ENCODE peak calls at places on chromosomes 16 and 17, in nine cellular contexts. One of them, this sample, is unnamed.
A peak's percentile ranks its signal among the peaks of the same experiment; 100 is the strongest.

GRCh38 chr17:42387663-42388380 is 420 bp downstream of the STAT3 start:
- DNase-seq in H1: peak; percentile 80
- DNase-seq in HCT116: no peak
- DNase-seq in upper lobe of left lung: peak; percentile 91
- DNase-seq in transverse colon: peak; percentile 69
- DNase-seq in prostate gland: peak; percentile 61
- DNase-seq in suprapubic skin: peak; percentile 83
- DNase-seq in HL-60: peak; percentile 72
- DNase-seq in breast epithelium: peak; percentile 62
- DNase-seq in this sample: peak; percentile 65

GRCh38 chr16:87324411-87325275 is 7.5 kb upstream of the C16orf95 start:
- DNase-seq in H1: peak; percentile 83
- DNase-seq in HCT116: no peak
- DNase-seq in upper lobe of left lung: peak; percentile 75
- DNase-seq in transverse colon: peak; percentile 30
- DNase-seq in prostate gland: no peak
- DNase-seq in suprapubic skin: peak; percentile 69
- DNase-seq in HL-60: no peak
- DNase-seq in breast epithelium: no peak
- DNase-seq in this sample: no peak

GRCh38 chr16:27718767-27719445 is 169.0 kb downstream of the KATNIP start:
- DNase-seq in H1: no peak
- DNase-seq in HCT116: peak; percentile 40
- DNase-seq in upper lobe of left lung: no peak
- DNase-seq in transverse colon: no peak
- DNase-seq in prostate gland: no peak
- DNase-seq in suprapubic skin: no peak
- DNase-seq in HL-60: no peak
- DNase-seq in breast epithelium: peak; percentile 84
- DNase-seq in this sample: no peak

GRCh38 chr16:58198022-58198683 is at the start of gene CSNK2A2:
- DNase-seq in H1: peak; percentile 72
- DNase-seq in HCT116: peak; percentile 32
- DNase-seq in upper lobe of left lung: peak; percentile 94
- DNase-seq in transverse colon: peak; percentile 78
- DNase-seq in prostate gland: peak; percentile 51
- DNase-seq in suprapubic skin: peak; percentile 69
- DNase-seq in HL-60: peak; percentile 46
- DNase-seq in breast epithelium: peak; percentile 26
- DNase-seq in this sample: peak; percentile 75

GRCh38 chr17:63578027-63578768 is 22.5 kb upstream of the TACO1 start:
- DNase-seq in H1: no peak
- DNase-seq in HCT116: no peak
- DNase-seq in upper lobe of left lung: no peak
- DNase-seq in transverse colon: no peak
- DNase-seq in prostate gland: no peak
- DNase-seq in suprapubic skin: no peak
- DNase-seq in HL-60: no peak
- DNase-seq in breast epithelium: no peak
- DNase-seq in this sample: no peak

GRCh38 chr16:9941245-9941644 is 241.0 kb downstream of the GRIN2A start:
- DNase-seq in H1: no peak
- DNase-seq in HCT116: no peak
- DNase-seq in upper lobe of left lung: no peak
- DNase-seq in transverse colon: no peak
- DNase-seq in prostate gland: no peak
- DNase-seq in suprapubic skin: no peak
- DNase-seq in HL-60: no peak
- DNase-seq in breast epithelium: no peak
- DNase-seq in this sample: no peak

GRCh38 chr16:75908718-75909117 is 182.4 kb upstream of the CPHXL start:
- DNase-seq in H1: no peak
- DNase-seq in HCT116: no peak
- DNase-seq in upper lobe of left lung: no peak
- DNase-seq in transverse colon: no peak
- DNase-seq in prostate gland: no peak
- DNase-seq in suprapubic skin: no peak
- DNase-seq in HL-60: no peak
- DNase-seq in breast epithelium: no peak
- DNase-seq in this sample: no peak

GRCh38 chr16:11142951-11143740 is 112.9 kb downstream of the SOCS1 start:
- DNase-seq in H1: no peak
- DNase-seq in HCT116: no peak
- DNase-seq in upper lobe of left lung: no peak
- DNase-seq in transverse colon: no peak
- DNase-seq in prostate gland: no peak
- DNase-seq in suprapubic skin: no peak
- DNase-seq in HL-60: no peak
- DNase-seq in breast epithelium: no peak
- DNase-seq in this sample: no peak

GRCh38 chr17:55813944-55814343 is 63.1 kb downstream of the PCTP start:
- DNase-seq in H1: no peak
- DNase-seq in HCT116: no peak
- DNase-seq in upper lobe of left lung: no peak
- DNase-seq in transverse colon: no peak
- DNase-seq in prostate gland: no peak
- DNase-seq in suprapubic skin: no peak
- DNase-seq in HL-60: no peak
- DNase-seq in breast epithelium: no peak
- DNase-seq in this sample: no peak

GRCh38 chr17:27921599-27921998 is 28.4 kb upstream of the LYRM9 start:
- DNase-seq in H1: no peak
- DNase-seq in HCT116: no peak
- DNase-seq in upper lobe of left lung: no peak
- DNase-seq in transverse colon: no peak
- DNase-seq in prostate gland: no peak
- DNase-seq in suprapubic skin: no peak
- DNase-seq in HL-60: no peak
- DNase-seq in breast epithelium: no peak
- DNase-seq in this sample: no peak

GRCh38 chr17:9185142-9185541 is 163.8 kb downstream of the NTN1 start:
- DNase-seq in H1: no peak
- DNase-seq in HCT116: no peak
- DNase-seq in upper lobe of left lung: no peak
- DNase-seq in transverse colon: no peak
- DNase-seq in prostate gland: peak; percentile 69
- DNase-seq in suprapubic skin: no peak
- DNase-seq in HL-60: no peak
- DNase-seq in breast epithelium: no peak
- DNase-seq in this sample: no peak

GRCh38 chr17:67285360-67285759 is 40.4 kb upstream of the HELZ start:
- DNase-seq in H1: no peak
- DNase-seq in HCT116: no peak
- DNase-seq in upper lobe of left lung: no peak
- DNase-seq in transverse colon: no peak
- DNase-seq in prostate gland: no peak
- DNase-seq in suprapubic skin: no peak
- DNase-seq in HL-60: no peak
- DNase-seq in breast epithelium: no peak
- DNase-seq in this sample: no peak

GRCh38 chr16:85459529-85460251 is 153.4 kb upstream of the GSE1 start:
- DNase-seq in H1: no peak
- DNase-seq in HCT116: no peak
- DNase-seq in upper lobe of left lung: no peak
- DNase-seq in transverse colon: peak; percentile 64
- DNase-seq in prostate gland: no peak
- DNase-seq in suprapubic skin: no peak
- DNase-seq in HL-60: no peak
- DNase-seq in breast epithelium: peak; percentile 30
- DNase-seq in this sample: peak; percentile 41

GRCh38 chr16:50466170-50466569 is 82.0 kb upstream of the NKD1 start:
- DNase-seq in H1: no peak
- DNase-seq in HCT116: no peak
- DNase-seq in upper lobe of left lung: no peak
- DNase-seq in transverse colon: no peak
- DNase-seq in prostate gland: no peak
- DNase-seq in suprapubic skin: peak; percentile 39
- DNase-seq in HL-60: no peak
- DNase-seq in breast epithelium: no peak
- DNase-seq in this sample: no peak

GRCh38 chr16:3170440-3171180 is 17.4 kb upstream of the OR1F1 start:
- DNase-seq in H1: peak; percentile 77
- DNase-seq in HCT116: no peak
- DNase-seq in upper lobe of left lung: peak; percentile 60
- DNase-seq in transverse colon: no peak
- DNase-seq in prostate gland: no peak
- DNase-seq in suprapubic skin: no peak
- DNase-seq in HL-60: no peak
- DNase-seq in breast epithelium: no peak
- DNase-seq in this sample: no peak

GRCh38 chr17:700504-701094 is 14.0 kb downstream of the VPS53 start:
- DNase-seq in H1: no peak
- DNase-seq in HCT116: peak; percentile 21
- DNase-seq in upper lobe of left lung: no peak
- DNase-seq in transverse colon: no peak
- DNase-seq in prostate gland: no peak
- DNase-seq in suprapubic skin: no peak
- DNase-seq in HL-60: no peak
- DNase-seq in breast epithelium: no peak
- DNase-seq in this sample: no peak
- H3K27ac ChIP-seq in H1: no peak overlapping the region
- H3K27ac ChIP-seq in HCT116: no peak overlapping the region
- H3K27ac ChIP-seq in upper lobe of left lung: no peak overlapping the region
- H3K27ac ChIP-seq in transverse colon: no peak overlapping the region
- H3K27ac ChIP-seq in prostate gland: no peak overlapping the region
- H3K27ac ChIP-seq in suprapubic skin: no peak overlapping the region
- H3K27ac ChIP-seq in HL-60: no peak overlapping the region
- H3K27ac ChIP-seq in breast epithelium: no peak overlapping the region
- H3K27ac ChIP-seq in this sample: no peak overlapping the region

DNA sequence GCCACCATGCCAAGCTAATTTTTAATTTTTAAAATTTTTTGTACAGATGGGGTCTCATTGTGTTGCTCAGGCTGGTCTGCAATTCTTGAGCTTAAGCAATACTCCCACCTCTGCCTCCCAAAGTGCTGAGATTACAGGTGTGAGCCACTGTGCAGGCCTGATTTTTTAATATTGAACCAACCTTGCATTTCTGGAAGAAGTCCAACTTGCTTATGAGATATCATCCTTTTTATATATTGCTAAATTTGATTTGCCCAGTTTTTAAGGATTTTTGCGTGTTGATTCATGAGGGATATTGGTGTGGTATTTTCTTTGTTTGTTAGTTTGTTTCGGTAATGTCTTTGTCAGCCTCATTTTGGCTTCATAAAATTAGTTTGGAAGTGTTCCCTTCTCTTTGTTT is 196.4 kb downstream of the SEC14L1 start:
- DNase-seq in H1: no peak
- DNase-seq in HCT116: no peak
- DNase-seq in upper lobe of left lung: no peak
- DNase-seq in transverse colon: no peak
- DNase-seq in prostate gland: no peak
- DNase-seq in suprapubic skin: no peak
- DNase-seq in HL-60: no peak
- DNase-seq in breast epithelium: no peak
- DNase-seq in this sample: no peak
- TF ChIP-seq POLR2AphosphoS5 in H1: no peak
- TF ChIP-seq POLR2AphosphoS5 in HCT116: no peak
- TF ChIP-seq POLR2AphosphoS5 in upper lobe of left lung: no peak
- TF ChIP-seq POLR2AphosphoS5 in transverse colon: no peak
- TF ChIP-seq POLR2AphosphoS5 in prostate gland: no peak
- TF ChIP-seq POLR2AphosphoS5 in suprapubic skin: no peak
- TF ChIP-seq POLR2AphosphoS5 in HL-60: no peak
- TF ChIP-seq POLR2AphosphoS5 in breast epithelium: no peak
- TF ChIP-seq POLR2AphosphoS5 in this sample: no peak

GRCh38 chr17:10549108-10549842 is at the start of gene MYH2:
- DNase-seq in H1: no peak
- DNase-seq in HCT116: no peak
- DNase-seq in upper lobe of left lung: no peak
- DNase-seq in transverse colon: no peak
- DNase-seq in prostate gland: no peak
- DNase-seq in suprapubic skin: no peak
- DNase-seq in HL-60: no peak
- DNase-seq in breast epithelium: no peak
- DNase-seq in this sample: no peak
- H3K27ac ChIP-seq in H1: peak within 1 kb of the TSS; percentile 45
- H3K27ac ChIP-seq in HCT116: no peak within 1 kb of the TSS
- H3K27ac ChIP-seq in upper lobe of left lung: no peak within 1 kb of the TSS
- H3K27ac ChIP-seq in transverse colon: no peak within 1 kb of the TSS
- H3K27ac ChIP-seq in prostate gland: no peak within 1 kb of the TSS
- H3K27ac ChIP-seq in suprapubic skin: no peak within 1 kb of the TSS
- H3K27ac ChIP-seq in HL-60: no peak within 1 kb of the TSS
- H3K27ac ChIP-seq in breast epithelium: no peak within 1 kb of the TSS
- H3K27ac ChIP-seq in this sample: no peak within 1 kb of the TSS

GRCh38 chr16:4461250-4462085 is 13.0 kb downstream of the NMRAL1 start:
- DNase-seq in H1: peak; percentile 66
- DNase-seq in HCT116: no peak
- DNase-seq in upper lobe of left lung: peak; percentile 70
- DNase-seq in transverse colon: no peak
- DNase-seq in prostate gland: no peak
- DNase-seq in suprapubic skin: no peak
- DNase-seq in HL-60: no peak
- DNase-seq in breast epithelium: no peak
- DNase-seq in this sample: no peak
- TF ChIP-seq POLR2AphosphoS5 in H1: peak; percentile 58
- TF ChIP-seq POLR2AphosphoS5 in HCT116: no peak
- TF ChIP-seq POLR2AphosphoS5 in upper lobe of left lung: no peak
- TF ChIP-seq POLR2AphosphoS5 in transverse colon: no peak
- TF ChIP-seq POLR2AphosphoS5 in prostate gland: no peak
- TF ChIP-seq POLR2AphosphoS5 in suprapubic skin: no peak
- TF ChIP-seq POLR2AphosphoS5 in HL-60: no peak
- TF ChIP-seq POLR2AphosphoS5 in breast epithelium: no peak
- TF ChIP-seq POLR2AphosphoS5 in this sample: no peak

DNA sequence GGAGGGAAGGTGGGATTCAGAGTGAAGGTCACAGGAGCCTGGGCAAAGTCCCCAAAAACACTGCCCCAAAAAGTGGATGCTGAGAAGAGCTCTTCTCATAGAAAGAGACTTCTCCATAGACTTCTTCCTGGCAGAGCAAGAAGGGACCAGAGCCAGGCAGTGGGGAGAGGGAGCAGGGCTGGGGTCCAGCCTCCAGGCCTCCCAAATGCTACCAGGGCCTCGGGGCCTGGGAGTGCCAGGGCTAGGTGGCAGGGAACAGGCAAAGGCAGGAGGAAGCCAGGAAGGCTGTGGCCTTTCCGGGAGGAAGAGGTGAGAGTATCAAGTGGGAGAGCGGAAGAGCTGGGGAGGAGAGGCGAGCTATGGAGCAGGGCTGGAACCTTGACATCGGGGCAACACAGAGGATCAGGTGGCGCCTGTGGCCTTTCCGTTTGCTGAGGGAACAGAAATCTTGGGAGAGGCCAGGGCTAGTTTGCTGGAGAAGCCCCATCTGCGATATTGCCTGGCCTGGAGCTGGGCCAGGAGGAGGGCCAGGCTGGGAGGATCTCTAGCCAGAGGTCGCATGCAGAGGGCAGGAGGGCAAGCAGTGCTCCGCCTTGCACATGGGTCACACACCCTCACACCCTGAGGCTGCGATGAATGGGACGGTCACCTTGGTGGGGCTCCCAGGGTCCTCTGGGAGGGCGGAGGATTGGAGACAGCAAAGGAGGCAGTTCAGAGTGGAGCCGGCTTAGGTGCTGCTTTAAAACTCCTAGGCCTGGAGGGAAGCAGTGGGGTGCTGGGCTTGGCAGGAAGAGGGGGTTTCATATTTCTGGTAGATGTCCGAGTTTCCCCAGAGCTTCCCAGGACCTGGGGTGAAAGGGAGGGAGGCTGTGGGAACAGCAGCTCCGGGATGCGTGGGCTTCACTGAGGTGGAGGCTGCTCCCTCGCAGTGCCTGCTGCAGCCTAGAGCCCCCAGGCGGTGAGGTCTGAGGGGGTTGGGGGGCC is 3.4 kb downstream of the SLC16A5 start:
- DNase-seq in H1: no peak
- DNase-seq in HCT116: no peak
- DNase-seq in upper lobe of left lung: no peak
- DNase-seq in transverse colon: peak; percentile 75
- DNase-seq in prostate gland: no peak
- DNase-seq in suprapubic skin: no peak
- DNase-seq in HL-60: no peak
- DNase-seq in breast epithelium: no peak
- DNase-seq in this sample: peak; percentile 57
- H3K27ac ChIP-seq in H1: peak overlapping the region; percentile 34
- H3K27ac ChIP-seq in HCT116: peak overlapping the region; percentile 64
- H3K27ac ChIP-seq in upper lobe of left lung: peak overlapping the region; percentile 78
- H3K27ac ChIP-seq in transverse colon: peak overlapping the region; percentile 96
- H3K27ac ChIP-seq in prostate gland: peak overlapping the region; percentile 70
- H3K27ac ChIP-seq in suprapubic skin: peak overlapping the region; percentile 19
- H3K27ac ChIP-seq in HL-60: no peak overlapping the region
- H3K27ac ChIP-seq in breast epithelium: peak overlapping the region; percentile 77
- H3K27ac ChIP-seq in this sample: peak overlapping the region; percentile 69